ENCODE peak calls at places on chromosomes 3 and 15, in five cellular contexts. D is adipocyte, Y is left lung, J is ovary, Q is OCI-LY7. X is an unnamed sample. For H3K36me3, the result is how much of the 10 kb centered on the place peaks cover.

GRCh38 chr3:183324083-183324482 is 71.0 kb downstream of the B3GNT5 start:
- DNase-seq in D (no peak), Y (no peak), J (no peak), Q (no peak), X (no peak)

GRCh38 chr15:43208052-43209002 is 12.5 kb downstream of the EPB42 start:
- DNase-seq in D (no peak), Y (no peak), J (no peak), Q (no peak), X (no peak)

GRCh38 chr3:193895409-193895808 is 240.5 kb upstream of the HES1 start:
- DNase-seq in D (no peak), Y (no peak), J (no peak), Q (no peak), X (no peak)

GRCh38 chr15:73019733-73020132 is 32.5 kb upstream of the NEO1 start:
- DNase-seq in D (no peak), Y (no peak), J (no peak), Q (no peak), X (no peak)

GRCh38 chr3:126407412-126408044 is 12.8 kb downstream of the CFAP100 start:
- DNase-seq in D (no peak), Y (no peak), J (no peak), Q (no peak), X (no peak)

GRCh38 chr3:147408180-147409105 is 722 bp upstream of the ZIC1 start:
- DNase-seq in D (no peak), Y (no peak), J (no peak), Q (no peak), X (no peak)

GRCh38 chr3:25471081-25471768 is 43.2 kb downstream of the RARB start:
- DNase-seq in D (peak), Y (no peak), J (peak), Q (no peak), X (no peak)

GRCh38 chr3:172709776-172710708 is 825 bp downstream of the NCEH1 start:
- DNase-seq in D (peak), Y (peak), J (peak), Q (peak), X (peak)

GRCh38 chr15:48096355-48096786 is 24.4 kb upstream of the SLC24A5 start:
- DNase-seq in D (no peak), Y (no peak), J (no peak), Q (no peak), X (no peak)

GRCh38 chr15:49145651-49146609 is 9.5 kb downstream of the COPS2 start:
- DNase-seq in D (peak), Y (no peak), J (no peak), Q (peak), X (peak)

GRCh38 chr3:139934557-139935070 is 371 bp upstream of the CLSTN2 start:
- DNase-seq in D (peak), Y (no peak), J (peak), Q (no peak), X (no peak)

GRCh38 chr3:139939681-139940190 is 4.8 kb downstream of the CLSTN2 start:
- DNase-seq in D (no peak), Y (no peak), J (no peak), Q (no peak), X (no peak)

GRCh38 chr3:139937674-139938279 is 2.8 kb downstream of the CLSTN2 start:
- DNase-seq in D (peak), Y (no peak), J (peak), Q (peak), X (no peak)

GRCh38 chr3:139935071-139935865 is at the start of gene CLSTN2:
- DNase-seq in D (peak), Y (peak), J (peak), Q (no peak), X (no peak)

DNA sequence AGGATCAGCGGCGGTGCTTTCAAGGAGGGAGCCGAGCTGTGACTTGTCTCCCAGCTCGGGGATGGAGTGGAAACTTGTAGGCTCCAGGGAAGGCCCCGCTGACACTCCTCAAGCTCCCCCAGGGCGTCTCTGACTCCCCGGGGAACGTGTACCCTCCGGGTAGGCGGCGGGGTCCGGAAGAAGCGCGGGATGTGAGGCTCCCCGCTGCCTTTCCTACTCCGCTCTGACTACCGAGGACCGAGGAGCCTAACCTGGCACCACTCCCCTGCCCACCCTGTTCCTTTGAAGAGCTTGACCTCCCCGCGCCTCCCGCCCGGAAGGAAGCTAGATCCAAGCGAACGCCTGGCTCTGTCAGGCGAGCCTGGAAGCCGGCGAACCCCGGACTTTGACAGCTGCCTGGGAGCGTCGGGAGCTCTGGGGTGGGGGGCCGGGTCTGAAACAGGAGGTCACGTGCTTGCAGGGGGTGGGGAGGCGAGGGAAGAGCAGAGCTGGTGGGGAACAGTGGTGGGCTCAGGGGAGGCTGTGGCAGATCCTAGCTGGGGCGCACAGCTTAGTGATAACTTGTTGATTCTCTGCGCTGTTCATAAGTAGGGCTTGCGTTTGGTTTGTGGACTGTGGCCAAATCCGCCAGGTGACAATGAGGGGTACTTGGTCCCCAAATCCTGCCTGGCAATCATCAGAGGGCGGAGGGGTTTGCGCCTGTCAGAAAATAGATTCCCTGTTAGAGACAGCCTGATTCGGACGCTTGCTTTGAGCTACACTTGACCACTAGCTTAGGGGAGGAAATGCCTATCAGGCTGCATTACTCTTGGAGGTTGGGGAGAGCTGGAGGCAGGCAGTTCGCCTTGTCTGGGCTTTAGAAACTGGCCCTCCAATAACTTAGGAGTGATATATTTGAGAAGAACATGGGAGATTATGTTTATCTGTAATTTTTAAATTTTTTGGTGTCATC is 1.2 kb downstream of the CLSTN2 start:
- DNase-seq in D (peak), Y (peak), J (peak), Q (no peak), X (no peak)
- H3K4me3 ChIP-seq in D (peak), Y (peak), J (peak), Q (no peak), X (no peak)

DNA sequence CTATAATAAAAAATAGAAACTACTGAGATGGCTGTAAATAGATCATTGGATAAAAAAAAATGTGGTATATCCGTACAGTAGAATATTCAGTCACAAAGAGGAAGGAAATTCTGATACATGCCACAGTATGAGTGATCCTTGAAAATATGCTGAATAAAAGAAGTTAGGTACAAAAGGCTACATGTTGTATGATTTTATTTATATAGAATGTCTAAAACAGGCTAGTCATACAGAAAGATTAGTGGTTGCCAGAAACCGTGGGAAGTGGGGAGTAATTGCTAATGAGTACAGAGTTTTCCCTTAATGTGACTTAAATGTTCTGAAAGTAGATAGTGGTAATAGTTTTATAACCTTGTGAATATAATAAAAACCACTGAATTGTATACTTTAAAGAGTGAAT is 24.9 kb upstream of the FAH start:
- DNase-seq in D (peak), Y (no peak), J (no peak), Q (no peak), X (no peak)
- H3K36me3 ChIP-seq in D (half or more), Y (under half), J (under half), Q (half or more), X (under half)

DNA sequence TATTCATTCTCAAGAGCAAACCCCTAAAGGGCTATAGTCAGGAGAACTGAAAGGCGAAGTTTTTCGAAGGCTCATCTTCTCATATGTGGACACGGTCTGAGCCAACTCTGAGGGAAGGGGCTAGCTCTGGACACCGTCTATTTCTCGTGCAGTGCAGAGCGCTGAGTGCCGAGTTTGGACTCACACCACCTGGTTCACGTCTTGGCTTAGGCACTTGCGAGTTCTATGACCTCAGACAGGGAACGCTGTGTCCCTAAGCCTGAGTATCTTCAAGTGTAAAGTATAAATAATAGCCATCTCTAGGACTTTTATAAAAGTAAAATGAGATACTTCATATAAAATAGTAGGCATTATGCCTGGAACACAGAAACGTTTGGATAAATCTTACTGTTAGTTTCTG is 223.7 kb downstream of the FMN1 start:
- DNase-seq in D (no peak), Y (no peak), J (peak), Q (no peak), X (no peak)
- H3K4me3 ChIP-seq in D (no peak), Y (no peak), J (no peak), Q (no peak), X (no peak)

GRCh38 chr15:40647523-40647922 is 47.5 kb upstream of the RAD51 start:
- DNase-seq in D (no peak), Y (no peak), J (no peak), Q (no peak), X (no peak)

DNA sequence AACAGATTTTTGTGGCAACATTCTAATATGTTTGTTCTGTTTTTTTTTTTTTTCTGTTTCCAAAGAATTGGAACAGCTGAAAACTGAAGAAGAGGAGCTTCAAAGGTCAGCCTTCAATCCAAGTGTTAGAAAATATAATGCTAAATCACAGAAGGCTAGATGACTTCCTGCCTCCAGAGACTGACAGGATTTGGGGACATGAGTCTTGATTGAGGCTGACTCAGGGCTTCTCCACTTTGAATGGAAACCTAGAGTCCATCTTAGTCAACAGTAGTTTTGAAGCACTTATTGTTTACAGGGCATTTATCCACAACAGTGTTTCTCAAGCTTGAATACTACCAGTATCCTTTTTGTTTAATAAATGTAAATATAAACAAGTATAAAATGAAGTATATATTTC is 44.5 kb upstream of the RAD51 start:
- DNase-seq in D (no peak), Y (no peak), J (no peak), Q (no peak), X (no peak)
- H3K36me3 ChIP-seq in D (under half), Y (under half), J (under half), Q (half or more), X (under half)

DNA sequence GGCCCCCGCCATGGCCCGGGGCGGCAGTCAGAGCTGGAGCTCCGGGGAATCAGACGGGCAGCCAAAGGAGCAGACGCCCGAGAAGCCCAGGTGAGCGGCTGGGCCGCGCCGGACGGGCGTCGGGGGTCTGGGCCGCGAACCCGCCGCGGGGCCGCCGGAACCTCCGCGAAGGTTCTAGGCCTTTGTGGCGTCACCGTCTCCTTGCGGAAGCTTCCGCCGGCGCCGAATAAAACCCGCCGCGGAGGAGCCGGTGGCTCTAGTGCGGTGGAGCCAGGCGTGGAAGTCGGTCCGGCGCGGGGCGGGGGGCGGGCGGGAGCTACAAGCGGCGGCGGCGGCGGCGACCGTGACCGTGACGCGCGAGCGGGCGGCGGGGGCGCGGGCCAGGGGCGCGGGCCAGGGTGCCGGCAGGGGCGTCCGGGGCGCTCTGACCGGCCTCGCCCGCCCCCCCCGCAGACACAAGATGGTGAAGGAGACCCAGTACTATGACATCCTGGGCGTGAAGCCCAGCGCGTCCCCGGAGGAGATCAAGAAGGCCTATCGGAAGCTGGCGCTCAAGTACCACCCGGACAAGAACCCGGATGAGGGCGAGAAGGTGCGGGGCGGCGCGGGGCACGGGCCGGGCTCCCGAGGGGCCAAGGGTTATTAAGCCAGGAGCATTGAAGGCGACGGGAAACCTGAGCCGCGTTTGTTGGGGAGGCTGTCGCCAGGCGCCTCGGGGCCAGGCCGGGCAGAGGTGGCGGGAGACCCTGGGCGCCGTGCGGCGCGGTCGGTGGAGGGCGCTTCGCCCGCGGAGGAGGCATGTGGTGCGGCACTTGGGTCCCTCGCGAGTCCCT is at the start of gene DNAJA4:
- DNase-seq in D (peak), Y (peak), J (peak), Q (no peak), X (peak)
- H3K4me3 ChIP-seq in D (peak), Y (peak), J (peak), Q (no peak), X (peak)